ENCODE peak calls at places on chromosome 17, in eight cellular contexts. M is upper lobe of right lung, J is nephron progenitor cell, B is cardiac fibroblast, F is psoas muscle, T is left ventricle myocardium inferior, Y is GM10248, U is heart left ventricle. O is an unnamed sample.

GRCh38 chr17:48722201-48722907 is at the start of gene PRAC1:
- DNase-seq in M (no peak), J (no peak), B (no peak), F (no peak), T (no peak), Y (no peak), U (no peak), O (no peak)

GRCh38 chr17:64161380-64161779 is 31.4 kb upstream of the ERN1 start:
- DNase-seq in M (no peak), J (no peak), B (no peak), F (no peak), T (no peak), Y (no peak), U (no peak), O (no peak)

GRCh38 chr17:78412403-78412802 is 34.0 kb downstream of the PGS1 start:
- DNase-seq in M (peak; percentile 87), J (no peak), B (peak; percentile 29), F (no peak), T (no peak), Y (no peak), U (no peak), O (no peak)

GRCh38 chr17:80114758-80115157 is 13.4 kb downstream of the GAA start:
- DNase-seq in M (no peak), J (no peak), B (no peak), F (no peak), T (no peak), Y (no peak), U (no peak), O (no peak)

GRCh38 chr17:75877752-75878173 is 618 bp downstream of the TRIM47 start:
- DNase-seq in M (peak; percentile 89), J (peak; percentile 79), B (peak; percentile 74), F (peak; percentile 87), T (peak; percentile 75), Y (peak; percentile 73), U (peak; percentile 67), O (peak; percentile 89)

GRCh38 chr17:57714660-57715059 is 30.4 kb downstream of the CCDC182 start:
- DNase-seq in M (no peak), J (no peak), B (no peak), F (no peak), T (no peak), Y (no peak), U (no peak), O (no peak)

GRCh38 chr17:60941028-60941427 is 263.4 kb downstream of the BCAS3 start:
- DNase-seq in M (no peak), J (no peak), B (peak; percentile 91), F (no peak), T (peak; percentile 38), Y (no peak), U (peak; percentile 83), O (no peak)

GRCh38 chr17:51164911-51165679 is 1.1 kb upstream of the NME2 start:
- DNase-seq in M (no peak), J (peak; percentile 33), B (no peak), F (no peak), T (no peak), Y (no peak), U (peak; percentile 18), O (no peak)

GRCh38 chr17:43879723-43880419 is 27.5 kb downstream of the MPP2 start:
- DNase-seq in M (no peak), J (no peak), B (no peak), F (no peak), T (no peak), Y (no peak), U (no peak), O (no peak)

GRCh38 chr17:17994271-17994670 is 21.6 kb downstream of the DRC3 start:
- DNase-seq in M (no peak), J (peak; percentile 43), B (no peak), F (no peak), T (peak; percentile 31), Y (no peak), U (no peak), O (no peak)

GRCh38 chr17:39927101-39927927 is at the start of the genes LRRC3C and ORMDL3:
- DNase-seq in M (peak; percentile 97), J (peak; percentile 95), B (peak; percentile 93), F (peak; percentile 97), T (peak; percentile 93), Y (peak; percentile 95), U (peak; percentile 95), O (peak; percentile 98)

GRCh38 chr17:182164-182751 is 808 bp upstream of the DOC2B start:
- DNase-seq in M (peak; percentile 83), J (no peak), B (no peak), F (no peak), T (no peak), Y (no peak), U (no peak), O (no peak)

GRCh38 chr17:38358586-38359513 is 7.2 kb downstream of the SOCS7 start:
- DNase-seq in M (no peak), J (no peak), B (no peak), F (no peak), T (no peak), Y (no peak), U (no peak), O (no peak)

GRCh38 chr17:44677136-44677535 is 12.4 kb downstream of the CCDC43 start:
- DNase-seq in M (no peak), J (no peak), B (peak; percentile 34), F (no peak), T (no peak), Y (no peak), U (no peak), O (no peak)

GRCh38 chr17:31433091-31433790 is 41.8 kb downstream of the RAB11FIP4 start:
- DNase-seq in M (no peak), J (no peak), B (no peak), F (no peak), T (no peak), Y (no peak), U (no peak), O (no peak)

DNA sequence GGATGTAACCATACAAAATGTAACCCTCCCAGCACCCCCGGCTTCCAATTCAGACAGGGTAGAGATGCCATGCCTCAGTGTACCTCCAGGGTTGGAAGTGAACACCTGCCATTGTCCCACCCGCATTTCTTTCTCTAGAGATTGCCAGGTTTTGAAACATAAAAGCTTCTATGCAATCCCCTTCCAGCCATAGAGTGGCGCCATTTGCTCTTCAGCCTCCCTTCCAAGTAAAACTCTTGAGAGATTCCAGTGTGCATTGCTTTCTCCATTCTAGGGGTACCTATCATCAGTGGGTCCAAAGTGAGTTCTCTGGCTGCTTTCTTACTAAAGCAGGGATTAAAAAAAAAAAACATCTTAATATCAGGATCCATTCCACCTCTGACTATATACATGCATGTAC is 133.1 kb upstream of the RPL38 start:
- DNase-seq in M (no peak), J (no peak), B (no peak), F (no peak), T (no peak), Y (no peak), U (no peak), O (no peak)
- TF ChIP-seq CTCF in M (no peak), J (no peak), B (no peak), F (no peak), T (no peak), Y (no peak), U (no peak), O (no peak)

GRCh38 chr17:9862949-9863348 is 37.2 kb downstream of the GLP2R start:
- DNase-seq in M (no peak), J (no peak), B (no peak), F (no peak), T (no peak), Y (no peak), U (no peak), O (no peak)
- TF ChIP-seq CTCF in M (no peak), J (no peak), B (no peak), F (no peak), T (no peak), Y (no peak), U (no peak), O (no peak)

GRCh38 chr17:28327031-28327607 is 8.1 kb downstream of the TMEM97 start:
- DNase-seq in M (no peak), J (no peak), B (no peak), F (no peak), T (no peak), Y (no peak), U (no peak), O (peak; percentile 49)

GRCh38 chr17:28326114-28326513 is 7.1 kb downstream of the TMEM97 start:
- DNase-seq in M (no peak), J (no peak), B (no peak), F (no peak), T (no peak), Y (no peak), U (no peak), O (peak; percentile 36)

GRCh38 chr17:28325221-28325620 is 6.2 kb downstream of the TMEM97 start:
- DNase-seq in M (no peak), J (no peak), B (no peak), F (no peak), T (no peak), Y (no peak), U (no peak), O (peak; percentile 36)

GRCh38 chr17:28328325-28328724 is 6.9 kb downstream of the IFT20 start:
- DNase-seq in M (no peak), J (no peak), B (peak; percentile 23), F (no peak), T (no peak), Y (no peak), U (no peak), O (peak; percentile 17)

GRCh38 chr17:28327709-28328108 is 7.6 kb downstream of the IFT20 start:
- DNase-seq in M (no peak), J (no peak), B (peak; percentile 22), F (no peak), T (no peak), Y (no peak), U (no peak), O (no peak)
- TF ChIP-seq CTCF in M (no peak), J (no peak), B (no peak), F (no peak), T (no peak), Y (no peak), U (no peak), O (peak; percentile 37)

DNA sequence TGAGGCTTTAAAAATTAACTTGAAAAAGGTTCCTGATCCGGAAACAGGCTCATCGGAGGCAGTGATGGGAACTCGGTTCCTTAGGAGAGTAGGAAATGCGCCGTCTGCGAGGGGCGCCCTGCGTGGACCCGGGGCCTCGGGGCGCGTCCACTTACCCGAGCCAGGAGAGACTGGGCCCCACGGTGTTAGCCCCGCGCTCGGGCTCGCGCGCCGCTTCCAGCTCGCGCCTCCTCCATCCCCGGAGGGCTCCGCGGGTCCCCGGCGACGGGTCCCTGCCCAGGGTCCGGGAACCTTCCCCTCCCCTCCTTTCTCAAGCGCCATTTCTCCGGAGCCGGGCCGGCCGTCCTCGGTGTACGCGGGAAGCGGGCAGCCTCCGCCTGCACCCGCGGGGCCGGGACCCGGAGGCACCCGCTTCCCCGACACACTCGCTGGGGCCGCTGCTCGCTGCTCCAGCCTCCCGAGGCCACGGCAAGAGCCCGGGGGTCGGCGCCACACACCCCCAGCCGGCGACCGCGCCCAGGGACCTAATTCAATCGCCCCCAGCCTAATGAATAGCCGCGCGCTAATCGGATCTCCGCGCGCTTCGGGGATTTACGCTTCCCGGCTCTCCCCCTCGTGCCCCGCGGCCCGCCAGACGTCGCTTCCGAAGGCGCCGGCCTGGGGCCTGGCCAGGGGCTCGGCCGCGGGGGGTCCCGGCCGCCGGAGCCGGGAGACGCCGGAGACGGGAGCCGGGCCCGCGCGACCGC is 2.2 kb upstream of the BAHCC1 start:
- DNase-seq in M (no peak), J (no peak), B (peak; percentile 44), F (peak; percentile 77), T (peak; percentile 48), Y (no peak), U (no peak), O (no peak)
- TF ChIP-seq CTCF in M (no peak), J (no peak), B (no peak), F (no peak), T (no peak), Y (no peak), U (no peak), O (no peak)

O was measured in osteocyte.